ENCODE peak calls at places on chromosomes 7 and 10, in ten cellular contexts. One of them, this sample, is unnamed.

GRCh38 chr7:94266278-94266677 is 128.4 kb upstream of the COL1A2 start:
- DNase-seq in HFF-Myc: no peak
- DNase-seq in HFFc6: no peak
- DNase-seq in CD8-positive, alpha-beta T cell: no peak
- DNase-seq in cardiac fibroblast: peak; percentile 63
- DNase-seq in H9: no peak
- DNase-seq in RWPE1: peak; percentile 19
- DNase-seq in brain microvascular endothelial cell: no peak
- DNase-seq in heart right ventricle: no peak
- DNase-seq in HL-60: no peak
- DNase-seq in this sample: no peak

GRCh38 chr7:93651603-93652159 is 77.2 kb upstream of the CALCR start:
- DNase-seq in HFF-Myc: no peak
- DNase-seq in HFFc6: no peak
- DNase-seq in CD8-positive, alpha-beta T cell: no peak
- DNase-seq in cardiac fibroblast: no peak
- DNase-seq in H9: no peak
- DNase-seq in RWPE1: no peak
- DNase-seq in brain microvascular endothelial cell: no peak
- DNase-seq in heart right ventricle: no peak
- DNase-seq in HL-60: no peak
- DNase-seq in this sample: no peak

GRCh38 chr10:43700306-43700705 is 51.6 kb upstream of the ZNF32 start:
- DNase-seq in HFF-Myc: no peak
- DNase-seq in HFFc6: peak; percentile 39
- DNase-seq in CD8-positive, alpha-beta T cell: no peak
- DNase-seq in cardiac fibroblast: peak; percentile 50
- DNase-seq in H9: no peak
- DNase-seq in RWPE1: no peak
- DNase-seq in brain microvascular endothelial cell: no peak
- DNase-seq in heart right ventricle: no peak
- DNase-seq in HL-60: no peak
- DNase-seq in this sample: no peak

GRCh38 chr7:95028683-95029082 is 121.3 kb downstream of the PPP1R9A start:
- DNase-seq in HFF-Myc: no peak
- DNase-seq in HFFc6: no peak
- DNase-seq in CD8-positive, alpha-beta T cell: no peak
- DNase-seq in cardiac fibroblast: no peak
- DNase-seq in H9: no peak
- DNase-seq in RWPE1: no peak
- DNase-seq in brain microvascular endothelial cell: no peak
- DNase-seq in heart right ventricle: no peak
- DNase-seq in HL-60: no peak
- DNase-seq in this sample: no peak

GRCh38 chr10:101096378-101096777 is 34.6 kb downstream of the KAZALD1 start:
- DNase-seq in HFF-Myc: no peak
- DNase-seq in HFFc6: no peak
- DNase-seq in CD8-positive, alpha-beta T cell: no peak
- DNase-seq in cardiac fibroblast: no peak
- DNase-seq in H9: no peak
- DNase-seq in RWPE1: no peak
- DNase-seq in brain microvascular endothelial cell: no peak
- DNase-seq in heart right ventricle: no peak
- DNase-seq in HL-60: no peak
- DNase-seq in this sample: no peak

GRCh38 chr7:149261321-149261828 is 621 bp upstream of the ZNF783 start:
- DNase-seq in HFF-Myc: no peak
- DNase-seq in HFFc6: peak; percentile 73
- DNase-seq in CD8-positive, alpha-beta T cell: peak; percentile 17
- DNase-seq in cardiac fibroblast: peak; percentile 53
- DNase-seq in H9: no peak
- DNase-seq in RWPE1: peak; percentile 43
- DNase-seq in brain microvascular endothelial cell: no peak
- DNase-seq in heart right ventricle: no peak
- DNase-seq in HL-60: no peak
- DNase-seq in this sample: no peak

GRCh38 chr10:28139138-28139537 is 140.3 kb upstream of the ODAD2 start:
- DNase-seq in HFF-Myc: no peak
- DNase-seq in HFFc6: peak; percentile 66
- DNase-seq in CD8-positive, alpha-beta T cell: no peak
- DNase-seq in cardiac fibroblast: no peak
- DNase-seq in H9: no peak
- DNase-seq in RWPE1: no peak
- DNase-seq in brain microvascular endothelial cell: peak; percentile 14
- DNase-seq in heart right ventricle: no peak
- DNase-seq in HL-60: no peak
- DNase-seq in this sample: no peak

GRCh38 chr10:15478950-15479349 is 107.9 kb upstream of the FAM171A1 start:
- DNase-seq in HFF-Myc: no peak
- DNase-seq in HFFc6: no peak
- DNase-seq in CD8-positive, alpha-beta T cell: no peak
- DNase-seq in cardiac fibroblast: no peak
- DNase-seq in H9: no peak
- DNase-seq in RWPE1: no peak
- DNase-seq in brain microvascular endothelial cell: no peak
- DNase-seq in heart right ventricle: no peak
- DNase-seq in HL-60: no peak
- DNase-seq in this sample: no peak

GRCh38 chr7:135334830-135335543 is 101.3 kb downstream of the STRA8 start:
- DNase-seq in HFF-Myc: no peak
- DNase-seq in HFFc6: no peak
- DNase-seq in CD8-positive, alpha-beta T cell: no peak
- DNase-seq in cardiac fibroblast: no peak
- DNase-seq in H9: no peak
- DNase-seq in RWPE1: no peak
- DNase-seq in brain microvascular endothelial cell: no peak
- DNase-seq in heart right ventricle: no peak
- DNase-seq in HL-60: no peak
- DNase-seq in this sample: no peak

GRCh38 chr7:135333946-135334345 is 100.3 kb downstream of the STRA8 start:
- DNase-seq in HFF-Myc: no peak
- DNase-seq in HFFc6: no peak
- DNase-seq in CD8-positive, alpha-beta T cell: no peak
- DNase-seq in cardiac fibroblast: no peak
- DNase-seq in H9: no peak
- DNase-seq in RWPE1: no peak
- DNase-seq in brain microvascular endothelial cell: no peak
- DNase-seq in heart right ventricle: no peak
- DNase-seq in HL-60: no peak
- DNase-seq in this sample: no peak

GRCh38 chr7:135337506-135337905 is 103.9 kb downstream of the STRA8 start:
- DNase-seq in HFF-Myc: no peak
- DNase-seq in HFFc6: no peak
- DNase-seq in CD8-positive, alpha-beta T cell: no peak
- DNase-seq in cardiac fibroblast: no peak
- DNase-seq in H9: no peak
- DNase-seq in RWPE1: no peak
- DNase-seq in brain microvascular endothelial cell: no peak
- DNase-seq in heart right ventricle: no peak
- DNase-seq in HL-60: no peak
- DNase-seq in this sample: no peak

GRCh38 chr7:135338151-135338550 is 104.5 kb downstream of the STRA8 start:
- DNase-seq in HFF-Myc: no peak
- DNase-seq in HFFc6: no peak
- DNase-seq in CD8-positive, alpha-beta T cell: no peak
- DNase-seq in cardiac fibroblast: no peak
- DNase-seq in H9: no peak
- DNase-seq in RWPE1: no peak
- DNase-seq in brain microvascular endothelial cell: no peak
- DNase-seq in heart right ventricle: no peak
- DNase-seq in HL-60: no peak
- DNase-seq in this sample: no peak

DNA sequence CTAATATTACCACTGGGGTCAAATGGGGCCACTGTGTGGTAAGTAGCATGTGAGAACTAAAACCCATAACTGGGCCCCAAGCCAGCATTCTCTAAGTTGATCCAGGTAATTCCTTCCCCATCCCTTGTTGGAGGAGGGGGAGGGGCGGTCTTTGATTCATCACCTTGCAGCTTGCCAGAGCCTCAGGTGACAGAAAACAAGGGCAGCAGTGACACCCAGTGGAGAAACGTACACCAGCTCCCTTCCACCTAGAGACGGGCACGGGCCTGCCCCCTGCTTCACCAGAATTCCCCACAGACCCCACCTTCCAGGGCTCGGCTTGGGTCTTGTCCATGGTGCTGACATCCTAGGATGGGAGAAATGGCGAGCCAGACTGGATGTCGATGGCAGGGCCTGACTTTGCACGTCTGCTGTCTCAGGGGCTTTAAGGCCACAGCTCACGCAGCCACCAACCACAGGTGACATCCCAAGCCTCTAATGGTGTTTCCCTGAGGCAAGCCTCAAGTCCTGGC is 102.0 kb downstream of the STRA8 start:
- DNase-seq in HFF-Myc: peak; percentile 14
- DNase-seq in HFFc6: peak; percentile 14
- DNase-seq in CD8-positive, alpha-beta T cell: peak; percentile 32
- DNase-seq in cardiac fibroblast: peak; percentile 77
- DNase-seq in H9: peak; percentile 98
- DNase-seq in RWPE1: peak; percentile 83
- DNase-seq in brain microvascular endothelial cell: peak; percentile 22
- DNase-seq in heart right ventricle: no peak
- DNase-seq in HL-60: peak; percentile 26
- DNase-seq in this sample: peak; percentile 90
- TF ChIP-seq CTCF in HFF-Myc: peak; percentile 33
- TF ChIP-seq CTCF in HFFc6: peak; percentile 60
- TF ChIP-seq CTCF in CD8-positive, alpha-beta T cell: no peak
- TF ChIP-seq CTCF in cardiac fibroblast: peak; percentile 54
- TF ChIP-seq CTCF in H9: peak; percentile 93
- TF ChIP-seq CTCF in RWPE1: no peak
- TF ChIP-seq CTCF in brain microvascular endothelial cell: peak; percentile 71
- TF ChIP-seq CTCF in heart right ventricle: peak; percentile 45
- TF ChIP-seq CTCF in HL-60: peak; percentile 12
- TF ChIP-seq CTCF in this sample: peak; percentile 59

GRCh38 chr10:25026463-25026862 is 10.1 kb downstream of the THNSL1 start:
- DNase-seq in HFF-Myc: no peak
- DNase-seq in HFFc6: peak; percentile 1
- DNase-seq in CD8-positive, alpha-beta T cell: no peak
- DNase-seq in cardiac fibroblast: peak; percentile 38
- DNase-seq in H9: no peak
- DNase-seq in RWPE1: peak; percentile 32
- DNase-seq in brain microvascular endothelial cell: no peak
- DNase-seq in heart right ventricle: no peak
- DNase-seq in HL-60: no peak
- DNase-seq in this sample: no peak
- TF ChIP-seq CTCF in HFF-Myc: no peak
- TF ChIP-seq CTCF in HFFc6: peak; percentile 17
- TF ChIP-seq CTCF in CD8-positive, alpha-beta T cell: no peak
- TF ChIP-seq CTCF in cardiac fibroblast: peak; percentile 30
- TF ChIP-seq CTCF in H9: peak; percentile 24
- TF ChIP-seq CTCF in RWPE1: peak; percentile 61
- TF ChIP-seq CTCF in brain microvascular endothelial cell: no peak
- TF ChIP-seq CTCF in heart right ventricle: peak; percentile 47
- TF ChIP-seq CTCF in HL-60: no peak
- TF ChIP-seq CTCF in this sample: no peak

GRCh38 chr10:132443998-132444876 is 47.2 kb downstream of the PWWP2B start:
- DNase-seq in HFF-Myc: no peak
- DNase-seq in HFFc6: no peak
- DNase-seq in CD8-positive, alpha-beta T cell: no peak
- DNase-seq in cardiac fibroblast: no peak
- DNase-seq in H9: no peak
- DNase-seq in RWPE1: no peak
- DNase-seq in brain microvascular endothelial cell: no peak
- DNase-seq in heart right ventricle: no peak
- DNase-seq in HL-60: peak; percentile 91
- DNase-seq in this sample: peak; percentile 53

GRCh38 chr10:132444877-132445351 is 47.9 kb downstream of the PWWP2B start:
- DNase-seq in HFF-Myc: no peak
- DNase-seq in HFFc6: no peak
- DNase-seq in CD8-positive, alpha-beta T cell: no peak
- DNase-seq in cardiac fibroblast: no peak
- DNase-seq in H9: no peak
- DNase-seq in RWPE1: no peak
- DNase-seq in brain microvascular endothelial cell: no peak
- DNase-seq in heart right ventricle: no peak
- DNase-seq in HL-60: peak; percentile 91
- DNase-seq in this sample: no peak

GRCh38 chr10:132442636-132443035 is 45.6 kb downstream of the PWWP2B start:
- DNase-seq in HFF-Myc: no peak
- DNase-seq in HFFc6: no peak
- DNase-seq in CD8-positive, alpha-beta T cell: no peak
- DNase-seq in cardiac fibroblast: no peak
- DNase-seq in H9: no peak
- DNase-seq in RWPE1: no peak
- DNase-seq in brain microvascular endothelial cell: no peak
- DNase-seq in heart right ventricle: no peak
- DNase-seq in HL-60: no peak
- DNase-seq in this sample: no peak

GRCh38 chr10:132441818-132442217 is 44.8 kb downstream of the PWWP2B start:
- DNase-seq in HFF-Myc: no peak
- DNase-seq in HFFc6: no peak
- DNase-seq in CD8-positive, alpha-beta T cell: no peak
- DNase-seq in cardiac fibroblast: no peak
- DNase-seq in H9: no peak
- DNase-seq in RWPE1: no peak
- DNase-seq in brain microvascular endothelial cell: no peak
- DNase-seq in heart right ventricle: no peak
- DNase-seq in HL-60: no peak
- DNase-seq in this sample: no peak

GRCh38 chr10:132443605-132443997 is 46.6 kb downstream of the PWWP2B start:
- DNase-seq in HFF-Myc: no peak
- DNase-seq in HFFc6: peak; percentile 29
- DNase-seq in CD8-positive, alpha-beta T cell: peak; percentile 76
- DNase-seq in cardiac fibroblast: peak; percentile 40
- DNase-seq in H9: no peak
- DNase-seq in RWPE1: no peak
- DNase-seq in brain microvascular endothelial cell: peak; percentile 38
- DNase-seq in heart right ventricle: no peak
- DNase-seq in HL-60: peak; percentile 84
- DNase-seq in this sample: no peak
- TF ChIP-seq CTCF in HFF-Myc: peak; percentile 44
- TF ChIP-seq CTCF in HFFc6: peak; percentile 74
- TF ChIP-seq CTCF in CD8-positive, alpha-beta T cell: peak; percentile 60
- TF ChIP-seq CTCF in cardiac fibroblast: peak; percentile 51
- TF ChIP-seq CTCF in H9: no peak
- TF ChIP-seq CTCF in RWPE1: peak; percentile 36
- TF ChIP-seq CTCF in brain microvascular endothelial cell: peak; percentile 84
- TF ChIP-seq CTCF in heart right ventricle: peak; percentile 25
- TF ChIP-seq CTCF in HL-60: peak; percentile 63
- TF ChIP-seq CTCF in this sample: no peak

GRCh38 chr7:140479739-140480084 is 407 bp upstream of the MKRN1 start:
- DNase-seq in HFF-Myc: no peak
- DNase-seq in HFFc6: no peak
- DNase-seq in CD8-positive, alpha-beta T cell: no peak
- DNase-seq in cardiac fibroblast: peak; percentile 12
- DNase-seq in H9: no peak
- DNase-seq in RWPE1: no peak
- DNase-seq in brain microvascular endothelial cell: no peak
- DNase-seq in heart right ventricle: no peak
- DNase-seq in HL-60: no peak
- DNase-seq in this sample: no peak

GRCh38 chr7:140478361-140479061 is 794 bp downstream of the MKRN1 start:
- DNase-seq in HFF-Myc: no peak
- DNase-seq in HFFc6: peak; percentile 20
- DNase-seq in CD8-positive, alpha-beta T cell: peak; percentile 59
- DNase-seq in cardiac fibroblast: peak; percentile 41
- DNase-seq in H9: peak; percentile 44
- DNase-seq in RWPE1: peak; percentile 37
- DNase-seq in brain microvascular endothelial cell: peak; percentile 22
- DNase-seq in heart right ventricle: peak; percentile 39
- DNase-seq in HL-60: peak; percentile 63
- DNase-seq in this sample: no peak

GRCh38 chr7:140476698-140477261 is 2.5 kb downstream of the MKRN1 start:
- DNase-seq in HFF-Myc: no peak
- DNase-seq in HFFc6: no peak
- DNase-seq in CD8-positive, alpha-beta T cell: no peak
- DNase-seq in cardiac fibroblast: no peak
- DNase-seq in H9: no peak
- DNase-seq in RWPE1: no peak
- DNase-seq in brain microvascular endothelial cell: no peak
- DNase-seq in heart right ventricle: no peak
- DNase-seq in HL-60: no peak
- DNase-seq in this sample: no peak

GRCh38 chr7:140479062-140479738 is at the start of gene MKRN1:
- DNase-seq in HFF-Myc: peak; percentile 64
- DNase-seq in HFFc6: peak; percentile 89
- DNase-seq in CD8-positive, alpha-beta T cell: peak; percentile 94
- DNase-seq in cardiac fibroblast: peak; percentile 91
- DNase-seq in H9: peak; percentile 98
- DNase-seq in RWPE1: peak; percentile 87
- DNase-seq in brain microvascular endothelial cell: peak; percentile 86
- DNase-seq in heart right ventricle: peak; percentile 94
- DNase-seq in HL-60: peak; percentile 94
- DNase-seq in this sample: peak; percentile 93

GRCh38 chr7:140475747-140476333 is 3.5 kb downstream of the MKRN1 start:
- DNase-seq in HFF-Myc: no peak
- DNase-seq in HFFc6: peak; percentile 43
- DNase-seq in CD8-positive, alpha-beta T cell: peak; percentile 64
- DNase-seq in cardiac fibroblast: peak; percentile 58
- DNase-seq in H9: no peak
- DNase-seq in RWPE1: peak; percentile 32
- DNase-seq in brain microvascular endothelial cell: peak; percentile 38
- DNase-seq in heart right ventricle: no peak
- DNase-seq in HL-60: peak; percentile 43
- DNase-seq in this sample: peak; percentile 12
- TF ChIP-seq CTCF in HFF-Myc: peak; percentile 20
- TF ChIP-seq CTCF in HFFc6: peak; percentile 81
- TF ChIP-seq CTCF in CD8-positive, alpha-beta T cell: peak; percentile 90
- TF ChIP-seq CTCF in cardiac fibroblast: peak; percentile 44
- TF ChIP-seq CTCF in H9: peak; percentile 67
- TF ChIP-seq CTCF in RWPE1: peak; percentile 80
- TF ChIP-seq CTCF in brain microvascular endothelial cell: peak; percentile 33
- TF ChIP-seq CTCF in heart right ventricle: peak; percentile 62
- TF ChIP-seq CTCF in HL-60: no peak
- TF ChIP-seq CTCF in this sample: peak; percentile 55